ENCODE peak calls at places on chromosomes 7 and 10, in seven cellular contexts. T is retina; G is activated CD8-positive, alpha-beta memory T cell treated with anti-CD3 and anti-CD28 coated beads, Interleukin-2, amount 50 U/mL, for 48 hours; D is activated naive CD4-positive, alpha-beta T cell treated with Interleukin-2 at 50 U/mL for 16 hours; C is aorta; K is Calu3; E is NCI-H2081 treated with DMSO at 0.1 percent for 48 hours. W is an unnamed sample.

GRCh38 chr7:48083114-48083830 is 5.8 kb upstream of the UPP1 start:
- DNase-seq in T (no peak), G (no peak), D (no peak), C (no peak), K (no peak), E (no peak), W (no peak)

GRCh38 chr7:104973909-104974415 is 40.0 kb upstream of the KMT2E start:
- DNase-seq in T (no peak), G (no peak), D (no peak), C (no peak), K (no peak), E (no peak), W (no peak)

GRCh38 chr7:151008511-151009323 is 15.6 kb downstream of the ATG9B start:
- DNase-seq in T (peak; percentile 72), G (peak; percentile 98), D (peak; percentile 85), C (peak; percentile 90), K (peak; percentile 72), E (no peak), W (peak; percentile 71)

GRCh38 chr7:44539669-44540516 is 1.2 kb downstream of the NPC1L1 start:
- DNase-seq in T (no peak), G (no peak), D (no peak), C (no peak), K (no peak), E (no peak), W (no peak)

GRCh38 chr7:83101540-83101939 is 61.1 kb downstream of the PCLO start:
- DNase-seq in T (no peak), G (no peak), D (no peak), C (no peak), K (no peak), E (no peak), W (no peak)

GRCh38 chr7:87413951-87414381 is 61.5 kb downstream of the ABCB4 start:
- DNase-seq in T (peak; percentile 19), G (no peak), D (no peak), C (no peak), K (no peak), E (no peak), W (peak; percentile 24)

GRCh38 chr7:97027427-97028234 is 3.0 kb upstream of the DLX5 start:
- DNase-seq in T (peak; percentile 89), G (peak; percentile 80), D (peak; percentile 67), C (peak; percentile 92), K (peak; percentile 69), E (peak; percentile 91), W (peak; percentile 82)

GRCh38 chr7:48537561-48537960 is 366.3 kb downstream of the ABCA13 start:
- DNase-seq in T (no peak), G (no peak), D (no peak), C (no peak), K (peak; percentile 39), E (no peak), W (no peak)

GRCh38 chr7:21355406-21355874 is 72.4 kb upstream of the SP4 start:
- DNase-seq in T (no peak), G (no peak), D (peak; percentile 62), C (no peak), K (peak; percentile 38), E (no peak), W (no peak)

GRCh38 chr7:113891828-113892227 is 27.0 kb downstream of the PPP1R3A start:
- DNase-seq in T (no peak), G (no peak), D (no peak), C (no peak), K (no peak), E (no peak), W (no peak)

GRCh38 chr7:102874166-102874829 is 38.5 kb upstream of the LRRC17 start:
- DNase-seq in T (no peak), G (no peak), D (no peak), C (no peak), K (peak; percentile 50), E (no peak), W (no peak)

GRCh38 chr7:133854739-133855138 is 272.4 kb upstream of the LRGUK start:
- DNase-seq in T (no peak), G (no peak), D (no peak), C (no peak), K (peak; percentile 10), E (peak; percentile 23), W (no peak)

GRCh38 chr10:5906651-5907050 is 16.6 kb downstream of the FBH1 start:
- DNase-seq in T (no peak), G (no peak), D (no peak), C (no peak), K (no peak), E (no peak), W (no peak)

GRCh38 chr10:63522129-63522687 is 1.0 kb downstream of the REEP3 start:
- DNase-seq in T (no peak), G (no peak), D (no peak), C (no peak), K (no peak), E (no peak), W (no peak)

GRCh38 chr10:121838149-121838548 is 89.7 kb downstream of the ATE1 start:
- DNase-seq in T (no peak), G (no peak), D (no peak), C (no peak), K (no peak), E (no peak), W (no peak)

GRCh38 chr7:24378871-24379608 is 95.0 kb downstream of the NPY start:
- DNase-seq in T (no peak), G (no peak), D (no peak), C (no peak), K (peak; percentile 67), E (no peak), W (no peak)

GRCh38 chr7:73703985-73704639 is 15.4 kb downstream of the STX1A start:
- DNase-seq in T (peak; percentile 64), G (no peak), D (peak; percentile 27), C (no peak), K (no peak), E (no peak), W (peak; percentile 73)

GRCh38 chr7:20249924-20250323 is 32.7 kb upstream of the MACC1 start:
- DNase-seq in T (no peak), G (no peak), D (no peak), C (no peak), K (no peak), E (no peak), W (no peak)

GRCh38 chr7:107044347-107045194 is at the start of gene PRKAR2B:
- DNase-seq in T (peak; percentile 92), G (peak; percentile 79), D (peak; percentile 69), C (peak; percentile 90), K (peak; percentile 64), E (peak; percentile 20), W (peak; percentile 73)

GRCh38 chr7:139059905-139060304 is 24.1 kb upstream of the ZC3HAV1L start:
- DNase-seq in T (no peak), G (no peak), D (no peak), C (no peak), K (no peak), E (no peak), W (no peak)

GRCh38 chr7:44274623-44274975 is 50.8 kb downstream of the CAMK2B start:
- DNase-seq in T (no peak), G (no peak), D (no peak), C (peak; percentile 58), K (no peak), E (no peak), W (peak; percentile 40)

GRCh38 chr10:48932831-48933670 is 6.6 kb downstream of the LRRC18 start:
- DNase-seq in T (no peak), G (peak; percentile 32), D (no peak), C (no peak), K (no peak), E (no peak), W (no peak)

GRCh38 chr10:1152386-1153252 is 96.4 kb downstream of the WDR37 start:
- DNase-seq in T (no peak), G (peak; percentile 35), D (no peak), C (no peak), K (no peak), E (no peak), W (no peak)